ENCODE peak calls at places on chromosomes 4 and X, in seven cellular contexts. One of them, this sample, is unnamed.

GRCh38 chr4:185840953-185841352 is 29.0 kb upstream of the SORBS2 start:
- DNase-seq in transverse colon: no peak
- DNase-seq in tibial artery: no peak
- DNase-seq in natural killer cell: no peak
- DNase-seq in Calu3: no peak
- DNase-seq in gastrocnemius medialis: no peak
- DNase-seq in endothelial cell: no peak
- DNase-seq in this sample: no peak

GRCh38 chr4:152258391-152258790 is 277.5 kb downstream of the FBXW7 start:
- DNase-seq in transverse colon: no peak
- DNase-seq in tibial artery: no peak
- DNase-seq in natural killer cell: no peak
- DNase-seq in Calu3: no peak
- DNase-seq in gastrocnemius medialis: no peak
- DNase-seq in endothelial cell: no peak
- DNase-seq in this sample: no peak

GRCh38 chrX:45774961-45775360 is 574.3 kb upstream of the DIPK2B start:
- DNase-seq in transverse colon: no peak
- DNase-seq in tibial artery: peak; percentile 46
- DNase-seq in natural killer cell: no peak
- DNase-seq in Calu3: no peak
- DNase-seq in gastrocnemius medialis: peak; percentile 21
- DNase-seq in endothelial cell: no peak
- DNase-seq in this sample: no peak

GRCh38 chrX:108601276-108601675 is 135.1 kb downstream of the IRS4 start:
- DNase-seq in transverse colon: no peak
- DNase-seq in tibial artery: no peak
- DNase-seq in natural killer cell: no peak
- DNase-seq in Calu3: no peak
- DNase-seq in gastrocnemius medialis: no peak
- DNase-seq in endothelial cell: no peak
- DNase-seq in this sample: no peak

GRCh38 chr4:21012851-21013331 is 312.6 kb downstream of the PACRGL start:
- DNase-seq in transverse colon: no peak
- DNase-seq in tibial artery: no peak
- DNase-seq in natural killer cell: no peak
- DNase-seq in Calu3: no peak
- DNase-seq in gastrocnemius medialis: no peak
- DNase-seq in endothelial cell: no peak
- DNase-seq in this sample: no peak

GRCh38 chr4:8871417-8872401 is at the start of gene HMX1:
- DNase-seq in transverse colon: no peak
- DNase-seq in tibial artery: no peak
- DNase-seq in natural killer cell: no peak
- DNase-seq in Calu3: no peak
- DNase-seq in gastrocnemius medialis: no peak
- DNase-seq in endothelial cell: peak; percentile 60
- DNase-seq in this sample: no peak

GRCh38 chr4:169902658-169903345 is 123.4 kb downstream of the MFAP3L start:
- DNase-seq in transverse colon: no peak
- DNase-seq in tibial artery: no peak
- DNase-seq in natural killer cell: no peak
- DNase-seq in Calu3: no peak
- DNase-seq in gastrocnemius medialis: no peak
- DNase-seq in endothelial cell: no peak
- DNase-seq in this sample: no peak

GRCh38 chr4:182918791-182919302 is 1.7 kb upstream of the DCTD start:
- DNase-seq in transverse colon: no peak
- DNase-seq in tibial artery: no peak
- DNase-seq in natural killer cell: no peak
- DNase-seq in Calu3: no peak
- DNase-seq in gastrocnemius medialis: no peak
- DNase-seq in endothelial cell: no peak
- DNase-seq in this sample: no peak

GRCh38 chr4:13966241-13967195 is 339.0 kb upstream of the BOD1L1 start:
- DNase-seq in transverse colon: no peak
- DNase-seq in tibial artery: no peak
- DNase-seq in natural killer cell: no peak
- DNase-seq in Calu3: peak; percentile 10
- DNase-seq in gastrocnemius medialis: no peak
- DNase-seq in endothelial cell: no peak
- DNase-seq in this sample: no peak

GRCh38 chr4:4293279-4293678 is 3.2 kb downstream of the ZBTB49 start:
- DNase-seq in transverse colon: no peak
- DNase-seq in tibial artery: no peak
- DNase-seq in natural killer cell: no peak
- DNase-seq in Calu3: no peak
- DNase-seq in gastrocnemius medialis: peak; percentile 37
- DNase-seq in endothelial cell: no peak
- DNase-seq in this sample: no peak

DNA sequence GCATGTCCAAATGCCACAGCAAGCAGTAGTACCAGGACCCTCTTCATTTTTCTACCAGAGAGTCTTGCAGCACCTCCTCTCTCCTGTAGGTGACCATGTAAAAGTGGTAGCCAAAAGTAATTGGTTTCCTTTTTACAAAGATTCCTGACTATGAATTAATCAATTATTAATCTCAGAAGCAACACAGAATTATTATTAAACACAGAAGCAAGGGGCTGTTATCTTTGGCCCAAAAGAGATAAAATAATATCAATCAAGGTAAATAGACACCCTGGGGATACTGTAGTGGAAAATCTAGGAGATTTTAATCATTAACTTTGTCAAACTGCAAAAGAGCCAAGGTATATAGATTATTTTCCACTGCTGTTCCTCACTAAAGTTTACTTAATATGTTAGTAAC is at the start of gene GC:
- DNase-seq in transverse colon: no peak
- DNase-seq in tibial artery: no peak
- DNase-seq in natural killer cell: no peak
- DNase-seq in Calu3: no peak
- DNase-seq in gastrocnemius medialis: no peak
- DNase-seq in endothelial cell: no peak
- DNase-seq in this sample: no peak
- TF ChIP-seq CTCF in transverse colon: no peak
- TF ChIP-seq CTCF in tibial artery: no peak
- TF ChIP-seq CTCF in natural killer cell: no peak
- TF ChIP-seq CTCF in Calu3: no peak
- TF ChIP-seq CTCF in gastrocnemius medialis: no peak
- TF ChIP-seq CTCF in endothelial cell: peak; percentile 18
- TF ChIP-seq CTCF in this sample: no peak

DNA sequence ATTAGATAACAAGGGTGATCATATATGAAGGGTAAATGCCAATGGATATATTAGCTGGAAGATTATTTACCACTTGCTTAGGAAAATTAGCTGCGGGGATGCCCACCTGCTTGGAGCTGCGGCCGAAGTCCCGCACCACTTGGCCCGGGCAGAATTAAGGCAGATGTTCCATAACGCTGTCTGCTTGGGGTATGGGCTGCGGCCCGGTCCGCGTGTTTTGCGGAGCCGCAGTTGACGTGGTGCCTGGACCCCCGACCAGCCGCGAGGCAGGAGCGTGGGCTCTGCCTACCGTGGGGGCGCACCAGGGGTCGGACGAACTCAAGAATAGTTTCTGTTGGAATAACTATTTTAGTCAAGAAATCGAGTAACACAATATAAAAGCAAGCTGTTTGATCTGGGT is 235.2 kb downstream of the CPXCR1 start:
- DNase-seq in transverse colon: no peak
- DNase-seq in tibial artery: no peak
- DNase-seq in natural killer cell: no peak
- DNase-seq in Calu3: no peak
- DNase-seq in gastrocnemius medialis: no peak
- DNase-seq in endothelial cell: no peak
- DNase-seq in this sample: no peak
- TF ChIP-seq CTCF in transverse colon: no peak
- TF ChIP-seq CTCF in tibial artery: no peak
- TF ChIP-seq CTCF in natural killer cell: no peak
- TF ChIP-seq CTCF in Calu3: no peak
- TF ChIP-seq CTCF in gastrocnemius medialis: no peak
- TF ChIP-seq CTCF in endothelial cell: no peak
- TF ChIP-seq CTCF in this sample: no peak

GRCh38 chr4:65865489-65865888 is 195.2 kb upstream of the EPHA5 start:
- DNase-seq in transverse colon: no peak
- DNase-seq in tibial artery: no peak
- DNase-seq in natural killer cell: no peak
- DNase-seq in Calu3: peak; percentile 1
- DNase-seq in gastrocnemius medialis: no peak
- DNase-seq in endothelial cell: peak; percentile 13
- DNase-seq in this sample: no peak
- TF ChIP-seq CTCF in transverse colon: no peak
- TF ChIP-seq CTCF in tibial artery: no peak
- TF ChIP-seq CTCF in natural killer cell: no peak
- TF ChIP-seq CTCF in Calu3: no peak
- TF ChIP-seq CTCF in gastrocnemius medialis: no peak
- TF ChIP-seq CTCF in endothelial cell: peak; percentile 39
- TF ChIP-seq CTCF in this sample: peak; percentile 38

DNA sequence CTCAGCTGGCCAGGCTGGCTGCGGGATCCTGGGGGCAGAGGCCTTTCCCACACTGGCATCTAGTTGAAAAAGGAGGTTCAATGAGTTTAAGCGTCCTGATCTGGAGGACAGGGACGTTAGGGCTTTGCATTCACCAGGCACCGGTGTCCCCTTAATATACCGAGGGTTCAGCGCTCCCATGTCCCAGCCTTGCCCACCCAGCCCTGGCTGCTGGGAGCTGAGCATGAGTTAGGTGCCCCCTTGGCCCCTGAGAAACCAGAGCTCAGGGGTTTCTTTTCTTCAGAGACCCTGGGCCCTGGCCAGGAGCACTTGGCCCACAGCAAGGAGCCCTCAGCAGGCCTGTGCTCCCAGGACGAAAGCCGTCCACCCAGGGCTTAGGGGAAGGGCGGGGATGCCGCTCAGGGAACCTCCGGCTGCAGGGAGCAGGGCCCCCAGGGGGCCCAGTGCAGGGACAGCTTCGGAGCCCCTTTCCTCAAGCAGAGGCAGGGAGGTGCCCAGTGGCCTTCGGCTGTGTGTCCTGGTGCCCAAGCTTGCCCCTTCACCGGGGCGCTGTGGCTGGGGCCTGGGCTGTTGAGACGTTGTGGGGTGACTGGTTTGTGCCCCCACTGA is 20.9 kb upstream of the DUSP9 start:
- DNase-seq in transverse colon: no peak
- DNase-seq in tibial artery: no peak
- DNase-seq in natural killer cell: no peak
- DNase-seq in Calu3: no peak
- DNase-seq in gastrocnemius medialis: no peak
- DNase-seq in endothelial cell: no peak
- DNase-seq in this sample: no peak
- TF ChIP-seq CTCF in transverse colon: no peak
- TF ChIP-seq CTCF in tibial artery: no peak
- TF ChIP-seq CTCF in natural killer cell: no peak
- TF ChIP-seq CTCF in Calu3: no peak
- TF ChIP-seq CTCF in gastrocnemius medialis: no peak
- TF ChIP-seq CTCF in endothelial cell: no peak
- TF ChIP-seq CTCF in this sample: no peak

GRCh38 chr4:3190549-3190948 is 58.4 kb upstream of the MSANTD1 start:
- DNase-seq in transverse colon: no peak
- DNase-seq in tibial artery: no peak
- DNase-seq in natural killer cell: no peak
- DNase-seq in Calu3: no peak
- DNase-seq in gastrocnemius medialis: no peak
- DNase-seq in endothelial cell: no peak
- DNase-seq in this sample: no peak

GRCh38 chr4:3192188-3192587 is 56.8 kb upstream of the MSANTD1 start:
- DNase-seq in transverse colon: no peak
- DNase-seq in tibial artery: no peak
- DNase-seq in natural killer cell: peak; percentile 50
- DNase-seq in Calu3: no peak
- DNase-seq in gastrocnemius medialis: no peak
- DNase-seq in endothelial cell: no peak
- DNase-seq in this sample: no peak

GRCh38 chr4:3196670-3197359 is 52.1 kb upstream of the MSANTD1 start:
- DNase-seq in transverse colon: no peak
- DNase-seq in tibial artery: no peak
- DNase-seq in natural killer cell: no peak
- DNase-seq in Calu3: no peak
- DNase-seq in gastrocnemius medialis: no peak
- DNase-seq in endothelial cell: no peak
- DNase-seq in this sample: no peak

GRCh38 chr4:3192827-3193226 is 56.1 kb upstream of the MSANTD1 start:
- DNase-seq in transverse colon: no peak
- DNase-seq in tibial artery: no peak
- DNase-seq in natural killer cell: peak; percentile 30
- DNase-seq in Calu3: no peak
- DNase-seq in gastrocnemius medialis: no peak
- DNase-seq in endothelial cell: no peak
- DNase-seq in this sample: no peak

GRCh38 chr4:3193531-3194203 is 55.3 kb upstream of the MSANTD1 start:
- DNase-seq in transverse colon: no peak
- DNase-seq in tibial artery: no peak
- DNase-seq in natural killer cell: no peak
- DNase-seq in Calu3: no peak
- DNase-seq in gastrocnemius medialis: no peak
- DNase-seq in endothelial cell: no peak
- DNase-seq in this sample: no peak
- TF ChIP-seq CTCF in transverse colon: peak; percentile 28
- TF ChIP-seq CTCF in tibial artery: no peak
- TF ChIP-seq CTCF in natural killer cell: peak; percentile 42
- TF ChIP-seq CTCF in Calu3: no peak
- TF ChIP-seq CTCF in gastrocnemius medialis: peak; percentile 42
- TF ChIP-seq CTCF in endothelial cell: no peak
- TF ChIP-seq CTCF in this sample: peak; percentile 21

GRCh38 chr4:57191523-57192034 is 81.4 kb upstream of the IGFBP7 start:
- DNase-seq in transverse colon: peak; percentile 46
- DNase-seq in tibial artery: no peak
- DNase-seq in natural killer cell: no peak
- DNase-seq in Calu3: no peak
- DNase-seq in gastrocnemius medialis: no peak
- DNase-seq in endothelial cell: no peak
- DNase-seq in this sample: no peak
- TF ChIP-seq CTCF in transverse colon: no peak
- TF ChIP-seq CTCF in tibial artery: no peak
- TF ChIP-seq CTCF in natural killer cell: no peak
- TF ChIP-seq CTCF in Calu3: no peak
- TF ChIP-seq CTCF in gastrocnemius medialis: no peak
- TF ChIP-seq CTCF in endothelial cell: no peak
- TF ChIP-seq CTCF in this sample: no peak